ENCODE peak calls at places on chromosomes 12 and 14, in nine cellular contexts. H, F, X, P, A, I, L, V and K are unnamed samples.

GRCh38 chr14:73230051-73230450 is 7.3 kb upstream of the PAPLN start:
- DNase-seq in V (no peak), X (no peak), A (no peak), L (no peak), F (no peak), P (no peak), I (no peak), H (no peak), K (no peak)

GRCh38 chr14:104263671-104264358 is 125.4 kb downstream of the KIF26A start:
- DNase-seq in I (no peak), X (no peak), V (no peak), P (no peak), L (no peak), H (no peak), A (no peak), F (no peak), K (no peak)

GRCh38 chr14:103393687-103394626 is 8.7 kb downstream of the MARK3 start:
- DNase-seq in V (no peak), A (no peak), L (no peak), I (no peak), P (no peak), F (peak; percentile 54), X (peak; percentile 41), H (no peak), K (no peak)

GRCh38 chr12:21337959-21338704 is 3.4 kb upstream of the SLCO1A2 start:
- DNase-seq in H (no peak), P (no peak), X (no peak), I (no peak), L (no peak), A (no peak), V (no peak), F (no peak), K (no peak)

GRCh38 chr12:2431810-2432209 is 363.0 kb upstream of the FKBP4 start:
- DNase-seq in P (no peak), V (no peak), X (no peak), F (peak; percentile 21), A (no peak), L (no peak), H (no peak), I (no peak), K (peak; percentile 30)

GRCh38 chr12:101642115-101643067 is 47.6 kb downstream of the MYBPC1 start:
- DNase-seq in F (no peak), X (no peak), A (no peak), I (no peak), P (no peak), L (no peak), H (no peak), V (no peak), K (no peak)

GRCh38 chr12:16880864-16881285 is 274.9 kb upstream of the LMO3 start:
- DNase-seq in F (no peak), V (no peak), A (no peak), L (no peak), I (no peak), P (no peak), X (no peak), H (no peak), K (no peak)

GRCh38 chr14:93964820-93965286 is 11.5 kb downstream of the ASB2 start:
- DNase-seq in F (no peak), V (no peak), A (no peak), L (no peak), I (no peak), P (no peak), X (no peak), H (no peak), K (no peak)

GRCh38 chr14:50957296-50957695 is 13.0 kb upstream of the PYGL start:
- DNase-seq in I (no peak), V (no peak), F (peak; percentile 76), L (no peak), X (no peak), H (no peak), A (no peak), P (no peak), K (no peak)

GRCh38 chr14:76832503-76832988 is 6.3 kb downstream of the LRRC74A start:
- DNase-seq in L (no peak), A (no peak), P (no peak), V (no peak), F (peak; percentile 72), I (no peak), X (no peak), H (no peak), K (no peak)

GRCh38 chr12:69689638-69690037 is 9.5 kb downstream of the BEST3 start:
- DNase-seq in V (no peak), A (no peak), P (no peak), F (no peak), I (no peak), L (no peak), X (no peak), H (no peak), K (no peak)

GRCh38 chr14:100621806-100622205 is 34.6 kb upstream of the BEGAIN start:
- DNase-seq in F (no peak), X (no peak), L (no peak), I (no peak), P (no peak), A (no peak), V (no peak), H (no peak), K (no peak)

GRCh38 chr12:118536306-118536900 is 160.0 kb downstream of the SUDS3 start:
- DNase-seq in H (no peak), A (no peak), V (no peak), X (no peak), I (no peak), P (no peak), F (no peak), L (no peak), K (no peak)

GRCh38 chr14:105050551-105050897 is 14.7 kb downstream of the GPR132 start:
- DNase-seq in H (no peak), V (no peak), P (no peak), X (no peak), L (no peak), A (no peak), F (peak; percentile 71), I (no peak), K (peak; percentile 67)

GRCh38 chr12:57461904-57462306 is 2.3 kb downstream of the GLI1 start:
- DNase-seq in X (no peak), I (no peak), H (no peak), A (no peak), P (peak; percentile 33), L (no peak), F (no peak), V (peak; percentile 48), K (no peak)

GRCh38 chr12:113260636-113261300 is 39.5 kb downstream of the TPCN1 start:
- DNase-seq in H (no peak), A (no peak), V (no peak), P (no peak), I (no peak), L (no peak), F (no peak), X (no peak), K (no peak)